ENCODE peak calls at places on chromosomes 13 and 19, in four cellular contexts. N is kidney, P is transverse colon, W is mammary epithelial cell. I is an unnamed sample.
A peak's percentile ranks its signal among the peaks of the same experiment; 100 is the strongest.

GRCh38 chr13:19726611-19727010 is 56.1 kb downstream of the PSPC1 start:
- DNase-seq in N (no peak), P (no peak), W (no peak), I (no peak)

GRCh38 chr19:7961930-7962626 is 18.6 kb upstream of the TIMM44 start:
- DNase-seq in N (no peak), P (no peak), W (no peak), I (no peak)

GRCh38 chr13:110944121-110944967 is 29.5 kb upstream of the ANKRD10 start:
- DNase-seq in N (no peak), P (peak; percentile 20), W (peak; percentile 64), I (peak; percentile 37)

GRCh38 chr13:73177017-73177416 is 118.2 kb downstream of the KLF5 start:
- DNase-seq in N (no peak), P (no peak), W (peak; percentile 46), I (no peak)

GRCh38 chr13:67048793-67049150 is 181.4 kb downstream of the PCDH9 start:
- DNase-seq in N (no peak), P (no peak), W (no peak), I (peak; percentile 84)

GRCh38 chr13:44906758-44907157 is 82.5 kb downstream of the NUFIP1 start:
- DNase-seq in N (no peak), P (peak; percentile 15), W (no peak), I (peak; percentile 69)

GRCh38 chr19:30153326-30154210 is 211.5 kb downstream of the URI1 start:
- DNase-seq in N (no peak), P (no peak), W (no peak), I (no peak)

GRCh38 chr19:5309438-5310204 is 31.0 kb downstream of the PTPRS start:
- DNase-seq in N (no peak), P (no peak), W (no peak), I (no peak)

GRCh38 chr13:20696073-20696472 is 7.4 kb upstream of the IL17D start:
- DNase-seq in N (no peak), P (no peak), W (no peak), I (no peak)

GRCh38 chr19:45825917-45826893 is 11.1 kb upstream of the RSPH6A start:
- DNase-seq in N (no peak), P (no peak), W (no peak), I (no peak)

GRCh38 chr13:77388944-77389616 is 62.2 kb upstream of the MYCBP2 start:
- DNase-seq in N (no peak), P (no peak), W (no peak), I (no peak)

GRCh38 chr19:40512473-40513344 is 45.9 kb downstream of the SPTBN4 start:
- DNase-seq in N (no peak), P (no peak), W (peak; percentile 52), I (no peak)

GRCh38 chr13:62305758-62306157 is 890.1 kb upstream of the PCDH20 start:
- DNase-seq in N (no peak), P (no peak), W (no peak), I (no peak)

GRCh38 chr13:112894673-112895481 is 74.1 kb upstream of the MCF2L start:
- DNase-seq in N (peak; percentile 81), P (no peak), W (no peak), I (no peak)

GRCh38 chr13:30647824-30648521 is 30.3 kb downstream of the USPL1 start:
- DNase-seq in N (no peak), P (no peak), W (no peak), I (no peak)

GRCh38 chr13:24672141-24673132 is 7.8 kb upstream of the ATP12A start:
- DNase-seq in N (no peak), P (no peak), W (no peak), I (no peak)

GRCh38 chr13:79593611-79594275 is 112.8 kb downstream of the NDFIP2 start:
- DNase-seq in N (no peak), P (no peak), W (peak; percentile 98), I (peak; percentile 82)

GRCh38 chr19:41031926-41032325 is 40.8 kb downstream of the CYP2B6 start:
- DNase-seq in N (no peak), P (no peak), W (peak; percentile 29), I (no peak)

GRCh38 chr13:34419025-34419424 is 523.0 kb upstream of the NBEA start:
- DNase-seq in N (no peak), P (no peak), W (no peak), I (no peak)

GRCh38 chr13:111359237-111359915 is 38.9 kb downstream of the TEX29 start:
- DNase-seq in N (no peak), P (no peak), W (no peak), I (no peak)

GRCh38 chr13:93248627-93249047 is 22.0 kb downstream of the GPC6 start:
- DNase-seq in N (no peak), P (no peak), W (no peak), I (peak; percentile 66)

GRCh38 chr13:107846642-107847041 is 368.7 kb downstream of the LIG4 start:
- DNase-seq in N (no peak), P (no peak), W (no peak), I (no peak)

GRCh38 chr19:44499962-44500949 is at the start of gene ZNF180:
- DNase-seq in N (peak; percentile 98), P (peak; percentile 96), W (peak; percentile 92), I (peak; percentile 79)

GRCh38 chr19:10517361-10517759 is at the start of gene S1PR5:
- DNase-seq in N (peak; percentile 81), P (no peak), W (no peak), I (no peak)

GRCh38 chr13:30526612-30527217 is 61.0 kb upstream of the HMGB1 start:
- DNase-seq in N (peak; percentile 73), P (no peak), W (no peak), I (no peak)

GRCh38 chr19:17209126-17210036 is 5.8 kb upstream of the USE1 start:
- DNase-seq in N (no peak), P (peak; percentile 69), W (no peak), I (no peak)

GRCh38 chr13:50080856-50081105 is 65.5 kb downstream of the KCNRG start:
- DNase-seq in N (no peak), P (no peak), W (peak; percentile 55), I (no peak)

GRCh38 chr13:50080158-50080855 is 65.1 kb downstream of the KCNRG start:
- DNase-seq in N (no peak), P (peak; percentile 30), W (peak; percentile 50), I (peak; percentile 44)

GRCh38 chr13:50081106-50081898 is 66.1 kb downstream of the KCNRG start:
- DNase-seq in N (peak; percentile 89), P (peak; percentile 61), W (no peak), I (no peak)

GRCh38 chr13:50081899-50082425 is 66.7 kb downstream of the KCNRG start:
- DNase-seq in N (peak; percentile 99), P (peak; percentile 99), W (peak; percentile 99), I (peak; percentile 95)

DNA sequence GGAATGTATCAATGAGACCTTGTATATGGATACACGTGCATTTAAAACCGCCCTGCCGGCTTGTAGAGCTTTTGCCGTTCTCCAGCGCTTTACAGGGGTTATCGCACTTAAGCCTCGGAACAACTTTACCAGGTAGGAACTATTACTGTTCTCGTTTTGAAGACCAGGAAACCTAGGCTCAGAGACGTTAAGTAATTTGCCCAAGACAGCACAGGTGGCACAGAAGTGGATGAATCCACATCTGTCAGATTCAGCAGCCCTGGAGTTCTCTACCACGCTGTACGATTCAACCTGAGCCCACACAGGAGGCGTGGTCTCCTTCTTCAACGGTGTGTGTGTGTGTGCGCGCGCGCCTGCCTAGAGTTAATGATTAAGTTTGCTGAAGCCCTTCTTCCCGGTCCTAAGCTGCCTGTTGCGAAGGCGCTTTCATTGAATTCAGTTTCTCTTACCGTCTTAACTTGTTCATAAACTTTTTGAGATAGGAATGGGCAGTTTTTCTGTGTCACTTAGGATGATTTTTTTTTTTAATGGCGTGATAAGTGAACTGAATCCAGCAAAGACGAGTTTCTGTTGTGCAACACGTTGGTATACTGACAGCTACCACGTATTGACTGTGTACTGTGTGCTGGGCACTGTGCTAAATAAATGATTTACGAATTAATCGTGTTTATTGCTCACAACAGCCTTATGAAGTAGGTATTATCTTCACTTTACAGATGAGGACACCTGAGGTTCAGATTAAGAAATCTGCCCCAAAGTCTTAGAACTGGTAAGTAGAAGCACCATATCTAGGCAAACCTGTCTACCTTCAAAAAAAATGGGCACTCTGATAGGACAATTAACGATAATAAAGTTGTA is 67.4 kb downstream of the KCNRG start:
- DNase-seq in N (peak; percentile 92), P (peak; percentile 91), W (peak; percentile 88), I (peak; percentile 75)
- TF ChIP-seq CTCF in N (no peak), P (no peak), W (no peak), I (no peak)

GRCh38 chr19:32296694-32297093 is 48.7 kb upstream of the ZNF507 start:
- DNase-seq in N (no peak), P (no peak), W (no peak), I (no peak)
- H3K27ac ChIP-seq in N (no peak overlapping the region), P (no peak overlapping the region), W (no peak overlapping the region), I (no peak overlapping the region)

DNA sequence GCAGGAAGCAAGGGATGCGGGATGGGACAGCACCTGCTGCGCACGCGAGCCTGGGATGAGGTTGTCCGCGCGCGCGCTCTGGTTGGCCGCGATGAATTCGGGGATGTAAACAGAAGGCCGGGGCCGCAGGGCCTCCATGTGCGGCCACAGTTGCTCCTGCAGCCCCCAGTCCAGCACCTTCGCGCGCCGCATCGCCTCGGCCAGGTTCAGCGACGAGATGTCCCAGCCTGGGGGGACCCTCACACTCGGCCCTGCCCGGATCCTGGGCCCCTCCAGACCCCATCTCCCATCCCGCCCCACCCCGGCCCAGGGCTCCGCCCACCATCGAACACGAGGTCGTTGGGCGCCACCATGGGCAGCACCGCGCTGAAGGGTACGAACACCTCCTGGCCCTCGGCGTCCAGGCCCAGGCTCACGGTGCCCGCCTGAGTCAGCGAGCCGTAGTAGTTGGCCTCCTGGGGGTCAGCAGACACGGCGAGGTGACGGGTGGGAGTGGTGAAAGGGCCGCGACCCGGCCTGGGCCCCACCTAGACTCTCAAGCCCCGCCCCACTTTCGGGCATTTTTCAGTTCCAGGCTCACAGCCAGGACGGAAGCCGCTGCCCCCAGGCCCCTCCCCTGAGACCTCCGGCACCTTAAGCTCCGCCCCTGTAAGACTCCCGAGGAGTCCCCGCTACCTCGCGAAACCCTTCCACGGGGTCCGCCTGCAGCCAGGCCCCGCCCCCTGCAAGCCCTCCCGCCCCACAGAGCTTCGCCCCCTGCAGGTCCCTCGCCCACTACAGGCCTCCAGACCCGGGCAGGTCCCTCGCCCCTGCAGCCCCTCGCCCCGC is 1.1 kb downstream of the ISYNA1 start:
- DNase-seq in N (peak; percentile 94), P (peak; percentile 86), W (no peak), I (peak; percentile 66)
- TF ChIP-seq CTCF in N (no peak), P (no peak), W (no peak), I (no peak)

DNA sequence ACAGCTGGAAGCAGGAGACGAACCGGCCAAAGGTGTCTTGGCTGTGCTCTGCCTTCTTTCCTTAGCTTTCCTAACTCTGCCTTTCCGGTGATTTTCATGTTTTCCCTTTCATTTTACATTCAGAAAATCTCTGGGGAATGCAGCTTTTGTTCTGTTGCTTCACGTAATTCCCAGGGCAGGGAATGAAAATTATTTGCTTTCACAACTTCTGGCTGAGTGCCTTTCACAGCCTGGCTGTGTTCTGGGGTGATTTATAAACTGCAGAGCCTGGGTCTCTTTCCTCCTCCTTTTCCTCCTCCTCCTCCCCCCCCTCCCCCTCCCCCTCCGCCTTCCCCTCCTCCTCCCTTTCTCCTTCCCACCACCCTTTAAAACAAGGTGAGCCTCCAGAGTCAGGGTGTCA is 84.3 kb downstream of the RNASEH2B start:
- DNase-seq in N (no peak), P (no peak), W (no peak), I (no peak)
- H3K27ac ChIP-seq in N (no peak overlapping the region), P (no peak overlapping the region), W (no peak overlapping the region), I (no peak overlapping the region)

GRCh38 chr19:15550847-15551182 is 42.5 kb downstream of the CYP4F22 start:
- DNase-seq in N (no peak), P (no peak), W (no peak), I (no peak)
- TF ChIP-seq CTCF in N (no peak), P (no peak), W (no peak), I (no peak)

GRCh38 chr19:3284759-3285646 is 60.5 kb downstream of the CELF5 start:
- DNase-seq in N (peak; percentile 93), P (peak; percentile 95), W (peak; percentile 66), I (peak; percentile 1)
- H3K27ac ChIP-seq in N (no peak overlapping the region), P (no peak overlapping the region), W (no peak overlapping the region), I (no peak overlapping the region)